ENCODE peak calls at places on chromosomes 4 and X, in five cellular contexts. C is Daoy, R is fibroblast of lung, P is posterior cingulate gyrus, N is NCI-H524 treated with DMSO at 0.1 percent for 48 hours. B is an unnamed sample.

GRCh38 chrX:35374116-35374515 is 424.0 kb upstream of the MAGEB16 start:
- DNase-seq in C (no peak), R (no peak), P (no peak), N (no peak), B (no peak)

GRCh38 chr4:76670631-76671030 is 227.3 kb downstream of the SOWAHB start:
- DNase-seq in C (no peak), R (no peak), P (no peak), N (no peak), B (no peak)

GRCh38 chr4:87304659-87305277 is 17.9 kb downstream of the HSD17B13 start:
- DNase-seq in C (no peak), R (peak), P (no peak), N (no peak), B (no peak)

GRCh38 chr4:147682755-147683154 is 1.2 kb downstream of the PRMT9 start:
- DNase-seq in C (no peak), R (peak), P (no peak), N (no peak), B (no peak)

GRCh38 chr4:181637186-181638105 is 605.8 kb upstream of the TENM3 start:
- DNase-seq in C (no peak), R (peak), P (no peak), N (no peak), B (no peak)

GRCh38 chrX:49071877-49072711 is 1.7 kb downstream of the PRAF2 start:
- DNase-seq in C (no peak), R (peak), P (peak), N (no peak), B (no peak)

GRCh38 chrX:14697453-14697852 is 168.1 kb downstream of the GLRA2 start:
- DNase-seq in C (peak), R (peak), P (no peak), N (no peak), B (no peak)

GRCh38 chr4:115562506-115562905 is 449.1 kb upstream of the NDST4 start:
- DNase-seq in C (no peak), R (no peak), P (no peak), N (no peak), B (no peak)

GRCh38 chrX:49053223-49054072 is 5.4 kb upstream of the CCDC120 start:
- DNase-seq in C (peak), R (peak), P (peak), N (peak), B (peak)

GRCh38 chrX:102845020-102845419 is 92.1 kb upstream of the RAB40AL start:
- DNase-seq in C (no peak), R (no peak), P (no peak), N (no peak), B (no peak)

GRCh38 chrX:100417671-100418070 is 7.6 kb upstream of the PCDH19 start:
- DNase-seq in C (no peak), R (no peak), P (no peak), N (no peak), B (no peak)

B was measured in C1 segment of cervical spinal cord.